ENCODE peak calls at places on chromosome 17, in six cellular contexts. Q, N, F, J, A and E are unnamed samples.

GRCh38 chr17:62648247-62648953 is 20.9 kb downstream of the MRC2 start:
- DNase-seq in F (no peak), N (no peak), Q (no peak), A (peak; percentile 37), J (no peak), E (peak; percentile 4)

GRCh38 chr17:55089955-55090573 is 121.5 kb downstream of the STXBP4 start:
- DNase-seq in J (no peak), N (no peak), A (no peak), F (peak; percentile 34), Q (no peak), E (no peak)

GRCh38 chr17:59851431-59852375 is 41.0 kb downstream of the TUBD1 start:
- DNase-seq in J (no peak), F (no peak), A (no peak), N (no peak), Q (peak; percentile 98), E (peak; percentile 63)

GRCh38 chr17:59401725-59402124 is 70.3 kb downstream of the YPEL2 start:
- DNase-seq in Q (no peak), N (no peak), F (no peak), A (no peak), J (no peak), E (no peak)

GRCh38 chr17:29042679-29043538 is at the start of gene PIPOX:
- DNase-seq in N (peak; percentile 54), A (peak; percentile 50), F (no peak), J (no peak), Q (no peak), E (no peak)

GRCh38 chr17:12230411-12230810 is 209.7 kb downstream of the MAP2K4 start:
- DNase-seq in J (no peak), Q (peak; percentile 6), A (no peak), N (no peak), F (no peak), E (no peak)

GRCh38 chr17:47423406-47424295 is 99.9 kb downstream of the EFCAB13 start:
- DNase-seq in A (peak; percentile 49), Q (no peak), F (no peak), N (no peak), J (peak; percentile 77), E (no peak)

GRCh38 chr17:40180694-40181093 is 3.4 kb downstream of the RAPGEFL1 start:
- DNase-seq in N (no peak), F (no peak), A (no peak), Q (no peak), J (peak; percentile 94), E (no peak)

GRCh38 chr17:37489197-37490001 is at the start of gene DUSP14:
- DNase-seq in J (peak; percentile 85), A (peak; percentile 82), N (peak; percentile 91), Q (no peak), F (peak; percentile 57), E (peak; percentile 12)

GRCh38 chr17:14019186-14019956 is 49.9 kb upstream of the COX10 start:
- DNase-seq in Q (peak; percentile 3), J (no peak), A (no peak), F (no peak), N (no peak), E (no peak)

GRCh38 chr17:46159686-46160085 is 33.5 kb downstream of the KANSL1 start:
- DNase-seq in J (no peak), Q (peak; percentile 54), F (no peak), N (no peak), A (no peak), E (no peak)

GRCh38 chr17:29138184-29138955 is 41.8 kb downstream of the MYO18A start:
- DNase-seq in N (peak; percentile 53), J (no peak), Q (no peak), A (no peak), F (no peak), E (no peak)

GRCh38 chr17:2899911-2900310 is 103.7 kb downstream of the RAP1GAP2 start:
- DNase-seq in F (no peak), J (no peak), A (no peak), Q (no peak), N (no peak), E (no peak)

GRCh38 chr17:20925091-20925490 is 117.7 kb downstream of the USP22 start:
- DNase-seq in A (no peak), Q (no peak), N (no peak), J (no peak), F (no peak), E (no peak)

GRCh38 chr17:21330436-21331160 is 45.6 kb upstream of the KCNJ12 start:
- DNase-seq in N (no peak), A (peak; percentile 36), Q (no peak), J (no peak), F (no peak), E (no peak)

GRCh38 chr17:17151962-17152361 is 54.2 kb downstream of the PLD6 start:
- DNase-seq in J (no peak), A (peak; percentile 70), N (no peak), Q (peak; percentile 72), F (no peak), E (peak; percentile 81)

GRCh38 chr17:61551255-61551742 is 39.7 kb downstream of the NACA2 start:
- DNase-seq in A (no peak), N (peak; percentile 58), Q (no peak), J (no peak), F (peak; percentile 59), E (no peak)

GRCh38 chr17:55845385-55845784 is 94.5 kb downstream of the PCTP start:
- DNase-seq in F (no peak), N (no peak), J (peak; percentile 63), Q (no peak), A (peak; percentile 60), E (peak; percentile 65)

DNA sequence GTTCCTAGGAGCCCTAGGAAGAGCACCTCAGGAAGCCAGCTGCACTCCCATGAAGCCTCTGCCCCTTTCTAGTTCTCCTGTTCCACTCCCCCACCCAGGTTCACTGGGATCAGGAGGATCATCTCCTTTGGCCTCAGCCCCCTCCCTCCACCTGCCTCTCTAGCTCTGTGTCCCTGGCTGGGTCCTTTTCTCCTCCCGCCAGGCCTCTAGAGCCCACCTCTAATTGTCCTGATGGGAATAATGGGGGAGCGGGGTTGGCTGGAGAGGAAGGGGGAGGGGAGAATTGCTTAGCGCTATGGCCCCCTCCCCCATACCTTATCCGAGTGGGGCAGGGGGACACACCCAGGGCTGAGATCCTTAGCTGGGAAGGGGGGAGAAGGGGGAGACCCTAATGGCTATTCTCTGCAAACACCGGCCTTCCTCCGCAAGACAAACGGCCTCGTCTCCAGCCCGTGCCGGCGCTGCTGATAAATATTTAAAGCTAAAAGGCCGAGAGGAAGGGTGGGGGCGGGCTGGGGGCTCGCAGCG is 999 bp downstream of the HOXB7 start:
- DNase-seq in F (no peak), A (no peak), J (no peak), N (no peak), Q (no peak), E (no peak)
- H3K27ac ChIP-seq in F (peak overlapping the region; percentile 98), A (no peak overlapping the region), J (peak overlapping the region; percentile 71), N (no peak overlapping the region), Q (peak overlapping the region; percentile 31), E (peak overlapping the region; percentile 92)

GRCh38 chr17:73850426-73850825 is 206.2 kb upstream of the SDK2 start:
- DNase-seq in Q (no peak), A (no peak), F (no peak), N (no peak), J (no peak), E (no peak)
- TF ChIP-seq CTCF in Q (no peak), A (no peak), F (no peak), N (no peak), J (no peak), E (no peak)

GRCh38 chr17:78723001-78723796 is 58.9 kb downstream of the CYTH1 start:
- DNase-seq in N (no peak), F (no peak), A (no peak), Q (no peak), J (no peak), E (no peak)

GRCh38 chr17:78724999-78725398 is 57.1 kb downstream of the CYTH1 start:
- DNase-seq in A (no peak), N (no peak), J (no peak), F (no peak), Q (no peak), E (no peak)

GRCh38 chr17:78725448-78726021 is 56.5 kb downstream of the CYTH1 start:
- DNase-seq in J (no peak), F (no peak), N (peak; percentile 47), A (no peak), Q (no peak), E (no peak)

GRCh38 chr17:78724544-78724943 is 57.5 kb downstream of the CYTH1 start:
- DNase-seq in F (no peak), N (no peak), A (no peak), J (no peak), Q (no peak), E (no peak)

GRCh38 chr17:78723957-78724356 is 58.1 kb downstream of the CYTH1 start:
- DNase-seq in F (no peak), Q (no peak), N (no peak), A (no peak), J (no peak), E (no peak)
- H3K27ac ChIP-seq in F (no peak overlapping the region), Q (no peak overlapping the region), N (peak overlapping the region; percentile 56), A (no peak overlapping the region), J (no peak overlapping the region), E (no peak overlapping the region)

GRCh38 chr17:57834146-57834741 is 15.6 kb downstream of the MRPS23 start:
- DNase-seq in A (no peak), N (no peak), J (no peak), F (no peak), Q (no peak), E (peak; percentile 85)
- TF ChIP-seq CTCF in A (no peak), N (no peak), J (no peak), F (peak; percentile 11), Q (peak; percentile 4), E (peak; percentile 24)

DNA sequence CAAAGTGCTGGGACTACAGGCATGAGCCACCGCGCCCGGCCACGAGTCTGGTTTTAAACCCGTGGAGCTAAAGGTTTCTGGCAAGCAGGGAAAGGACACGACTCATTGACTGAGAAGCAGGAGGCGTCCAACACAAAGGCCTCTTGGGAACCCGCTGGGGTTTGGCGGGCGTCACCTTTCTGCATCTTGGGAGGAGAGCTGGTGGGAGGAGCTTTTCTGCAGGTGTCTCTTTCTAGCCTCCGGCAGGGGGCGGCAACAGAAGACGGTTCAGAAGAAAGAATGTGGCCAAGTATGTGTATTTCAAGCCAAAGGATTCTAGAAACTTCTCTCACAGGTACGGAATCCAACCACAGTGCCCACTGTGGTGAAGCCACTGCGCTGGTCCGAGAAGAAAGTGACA is 97.4 kb downstream of the MRM3 start:
- DNase-seq in Q (no peak), N (peak; percentile 70), A (peak; percentile 88), J (peak; percentile 70), F (peak; percentile 89), E (peak; percentile 18)
- H3K27ac ChIP-seq in Q (peak overlapping the region; percentile 57), N (no peak overlapping the region), A (peak overlapping the region; percentile 70), J (peak overlapping the region; percentile 42), F (peak overlapping the region; percentile 42), E (peak overlapping the region; percentile 70)